ENCODE peak calls at places on chromosome 21, in four cellular contexts. X is GM12878, P is endothelial cell of umbilical vein, B is HCT116. G is an unnamed sample. For H3K27me3, the result is how much of the 10 kb centered on the place peaks cover.

GRCh38 chr21:46500224-46500861 is 41.7 kb downstream of the DIP2A start:
- DNase-seq in X (no peak), P (peak), B (no peak), G (peak)

GRCh38 chr21:46116189-46116845 is 18.4 kb downstream of the COL6A2 start:
- DNase-seq in X (no peak), P (no peak), B (no peak), G (no peak)

GRCh38 chr21:17818158-17819113 is 720 bp downstream of the C21orf91 start:
- DNase-seq in X (no peak), P (peak), B (no peak), G (peak)

GRCh38 chr21:46550511-46550941 is 54.4 kb downstream of the S100B start:
- DNase-seq in X (no peak), P (no peak), B (no peak), G (no peak)

GRCh38 chr21:39161064-39161463 is 22.2 kb downstream of the PSMG1 start:
- DNase-seq in X (no peak), P (peak), B (no peak), G (no peak)

GRCh38 chr21:46206163-46207005 is 22.1 kb upstream of the SPATC1L start:
- DNase-seq in X (no peak), P (no peak), B (no peak), G (no peak)

GRCh38 chr21:25461730-25462129 is 145.6 kb downstream of the MRPL39 start:
- DNase-seq in X (no peak), P (peak), B (no peak), G (no peak)

GRCh38 chr21:25370311-25370744 is 237.0 kb downstream of the MRPL39 start:
- DNase-seq in X (no peak), P (peak), B (no peak), G (peak)

GRCh38 chr21:14964658-14965057 is 100.1 kb downstream of the NRIP1 start:
- DNase-seq in X (no peak), P (no peak), B (no peak), G (no peak)

GRCh38 chr21:14734191-14734590 is 188.1 kb upstream of the SAMSN1 start:
- DNase-seq in X (no peak), P (no peak), B (no peak), G (no peak)

GRCh38 chr21:31133243-31133830 is 95.1 kb upstream of the KRTAP19-8 start:
- DNase-seq in X (no peak), P (no peak), B (no peak), G (no peak)

GRCh38 chr21:27149034-27149433 is 182.1 kb upstream of the ADAMTS5 start:
- DNase-seq in X (no peak), P (no peak), B (no peak), G (no peak)

GRCh38 chr21:32415451-32415850 is 2.9 kb downstream of the EVA1C start:
- DNase-seq in X (no peak), P (no peak), B (no peak), G (no peak)

GRCh38 chr21:18164933-18165332 is 79.7 kb upstream of the CHODL start:
- DNase-seq in X (no peak), P (no peak), B (no peak), G (peak)

GRCh38 chr21:17797967-17798366 is 21.2 kb downstream of the C21orf91 start:
- DNase-seq in X (no peak), P (no peak), B (no peak), G (no peak)

GRCh38 chr21:23968722-23969647 is 1638.3 kb downstream of the MRPL39 start:
- DNase-seq in X (peak), P (peak), B (no peak), G (no peak)
- H3K27ac ChIP-seq in X (no peak), P (no peak), B (no peak), G (no peak)

GRCh38 chr21:34623519-34623918 is 8.6 kb upstream of the RCAN1 start:
- DNase-seq in X (no peak), P (no peak), B (no peak), G (no peak)
- H3K27me3 ChIP-seq in X (under half), P (under half), B (under half), G (under half)

DNA sequence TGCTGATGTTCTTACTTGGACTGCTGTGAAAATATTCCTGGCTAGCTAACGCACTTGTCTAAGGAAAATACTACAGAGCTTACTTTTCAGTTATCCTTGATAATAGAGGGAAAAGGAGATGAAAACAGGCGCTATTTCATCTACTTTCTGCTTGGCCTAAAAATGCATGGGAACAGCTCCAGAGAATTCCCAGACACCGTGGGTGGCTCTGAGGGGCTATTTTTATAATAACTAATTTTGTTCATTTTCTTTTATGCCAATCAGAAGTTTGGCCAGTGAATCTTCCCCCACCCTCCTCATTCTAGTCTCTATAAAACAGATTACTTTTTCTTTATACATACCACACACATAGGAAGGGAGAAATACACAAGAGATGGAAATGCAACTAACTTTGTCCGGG is 322.9 kb downstream of the SETD4 start:
- DNase-seq in X (no peak), P (no peak), B (no peak), G (no peak)
- H3K27ac ChIP-seq in X (no peak), P (no peak), B (no peak), G (no peak)

GRCh38 chr21:42237161-42237560 is 18.2 kb downstream of the ABCG1 start:
- DNase-seq in X (no peak), P (no peak), B (no peak), G (no peak)
- H3K27me3 ChIP-seq in X (under half), P (under half), B (under half), G (under half)

GRCh38 chr21:28627261-28627660 is 365.4 kb downstream of the LTN1 start:
- DNase-seq in X (no peak), P (no peak), B (no peak), G (no peak)
- H3K27ac ChIP-seq in X (no peak), P (no peak), B (no peak), G (no peak)

GRCh38 chr21:37695111-37695510 is 221.1 kb downstream of the KCNJ6 start:
- DNase-seq in X (no peak), P (no peak), B (no peak), G (no peak)

GRCh38 chr21:37700641-37701202 is 215.5 kb downstream of the KCNJ6 start:
- DNase-seq in X (peak), P (peak), B (peak), G (peak)

GRCh38 chr21:37702241-37702640 is 214.0 kb downstream of the KCNJ6 start:
- DNase-seq in X (no peak), P (no peak), B (no peak), G (no peak)

GRCh38 chr21:37696936-37697335 is 219.3 kb downstream of the KCNJ6 start:
- DNase-seq in X (no peak), P (no peak), B (no peak), G (no peak)

GRCh38 chr21:37699024-37699770 is 217.1 kb downstream of the KCNJ6 start:
- DNase-seq in X (no peak), P (no peak), B (no peak), G (no peak)
- H3K27me3 ChIP-seq in X (under half), P (under half), B (under half), G (under half)

GRCh38 chr21:44817506-44817880 is 369 bp downstream of the SUMO3 start:
- DNase-seq in X (no peak), P (peak), B (peak), G (peak)

GRCh38 chr21:44815852-44816628 is 1.8 kb downstream of the SUMO3 start:
- DNase-seq in X (no peak), P (no peak), B (no peak), G (no peak)

GRCh38 chr21:44818636-44819011 is 762 bp upstream of the SUMO3 start:
- DNase-seq in X (no peak), P (no peak), B (no peak), G (no peak)

GRCh38 chr21:44817914-44818635 is at the start of gene SUMO3:
- DNase-seq in X (no peak), P (peak), B (no peak), G (no peak)

DNA sequence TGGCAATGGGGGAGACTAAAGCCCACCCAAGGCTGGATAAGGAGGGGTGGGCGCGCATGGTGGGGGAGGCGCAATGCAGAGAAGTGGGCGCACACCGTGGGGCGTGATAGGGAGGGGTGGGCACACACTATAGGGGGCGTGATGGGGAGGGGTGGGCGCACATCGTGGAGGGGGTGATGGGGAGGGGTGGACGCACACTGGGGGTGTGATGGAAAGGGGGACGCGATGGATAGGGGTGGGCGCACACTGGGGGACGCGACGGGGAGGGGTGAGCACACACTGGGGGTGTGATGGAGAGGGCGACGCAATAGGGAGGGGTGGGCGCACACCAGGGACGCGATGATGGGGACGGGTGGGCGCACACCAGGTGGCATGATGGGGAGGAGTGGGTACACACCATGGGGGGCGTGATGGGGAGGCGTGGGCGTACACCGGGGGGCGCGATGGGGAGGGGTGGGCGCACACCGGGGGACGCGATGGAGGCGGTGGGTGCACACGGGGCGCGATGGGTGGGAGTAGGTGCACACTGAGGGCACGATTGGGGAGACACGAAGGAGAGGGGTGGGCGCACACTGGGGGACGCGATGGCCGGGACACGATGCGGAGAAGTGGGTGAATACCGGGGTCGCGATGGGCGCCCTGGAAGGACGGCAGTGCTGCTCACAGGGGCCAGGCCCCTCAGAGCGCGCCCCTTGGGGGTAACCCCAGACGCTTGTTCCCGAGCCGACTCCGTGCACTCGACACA is 929 bp downstream of the SUMO3 start:
- DNase-seq in X (no peak), P (no peak), B (no peak), G (no peak)
- H3K27ac ChIP-seq in X (no peak), P (no peak), B (peak), G (no peak)

DNA sequence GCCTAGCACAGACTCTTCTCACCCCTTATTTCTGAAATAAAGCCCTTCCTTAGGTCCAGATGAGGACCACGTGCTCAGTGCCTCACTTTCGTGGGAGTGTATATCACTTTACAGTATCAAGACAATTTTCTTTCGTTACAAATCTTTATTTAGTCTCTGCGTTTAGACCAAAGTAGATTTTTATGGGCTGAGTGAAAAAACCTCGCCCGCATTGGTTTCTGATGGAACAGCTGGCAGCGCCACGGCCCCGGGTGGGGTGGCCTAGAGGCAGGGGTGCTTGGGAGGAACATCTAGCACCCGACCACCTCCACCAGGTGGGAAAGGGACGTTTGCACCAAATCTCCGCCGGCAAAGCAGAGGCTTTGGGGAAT is 7.6 kb downstream of the SIM2 start:
- DNase-seq in X (no peak), P (no peak), B (no peak), G (no peak)
- H3K27me3 ChIP-seq in X (under half), P (half or more), B (under half), G (half or more)

DNA sequence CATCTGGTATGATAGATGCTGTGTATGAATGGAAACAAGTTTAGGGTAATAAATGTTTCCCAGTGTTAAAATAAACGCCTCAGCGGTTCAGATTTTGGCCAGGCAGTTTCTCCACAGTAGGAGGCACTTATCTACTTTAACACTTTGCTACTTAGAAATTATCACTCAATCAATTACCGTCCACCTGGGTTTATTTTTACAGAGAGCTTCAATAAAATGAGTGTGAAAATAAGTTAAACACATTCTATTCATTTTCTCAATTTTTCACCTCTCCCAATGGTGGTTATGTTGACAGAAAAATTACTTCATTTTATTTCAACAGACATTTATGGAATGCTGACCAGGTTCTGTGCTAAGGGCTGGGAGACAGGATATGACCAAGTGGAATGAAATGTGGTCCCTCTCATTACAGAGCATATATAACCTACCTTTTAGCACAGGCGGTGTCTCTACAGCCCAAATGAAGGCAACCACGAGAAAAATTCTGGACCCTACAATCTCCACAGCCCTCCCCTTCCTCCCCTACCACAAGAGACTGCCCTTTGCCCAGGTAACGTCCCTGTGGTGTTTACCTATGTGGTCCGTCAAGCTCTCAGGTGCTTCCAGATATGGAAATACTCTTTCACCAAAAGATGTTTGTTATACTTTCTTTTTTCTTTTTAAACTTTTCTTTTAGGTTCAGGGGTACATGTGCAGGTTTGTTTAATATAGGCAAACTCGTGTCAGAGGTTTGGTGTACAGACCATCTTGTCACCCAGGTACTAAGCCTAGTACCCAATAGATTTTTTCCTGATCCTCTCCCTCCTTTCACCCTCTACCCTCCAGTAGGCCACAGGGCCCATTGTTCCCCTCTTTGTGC is 105.5 kb downstream of the HLCS start:
- DNase-seq in X (no peak), P (peak), B (no peak), G (peak)
- H3K27ac ChIP-seq in X (no peak), P (peak), B (no peak), G (peak)

GRCh38 chr21:44514746-44515358 is 25.1 kb downstream of the KRTAP10-1 start:
- DNase-seq in X (no peak), P (no peak), B (no peak), G (no peak)
- H3K27me3 ChIP-seq in X (under half), P (under half), B (under half), G (under half)